ENCODE peak calls at places on chromosomes 6 and 20, in five cellular contexts. C, Y, I, R and S are unnamed samples.

GRCh38 chr6:149859368-149859767 is 4.8 kb downstream of the LRP11 start:
- DNase-seq in C (no peak), R (peak; percentile 88), Y (peak; percentile 56), I (no peak), S (no peak)

GRCh38 chr6:149108398-149109100 is 209.0 kb upstream of the TAB2 start:
- DNase-seq in I (no peak), R (no peak), C (no peak), Y (no peak), S (no peak)

GRCh38 chr6:89630488-89630887 is 8.1 kb downstream of the LYRM2 start:
- DNase-seq in R (no peak), C (no peak), I (no peak), Y (no peak), S (no peak)

GRCh38 chr6:143757346-143757832 is 79.6 kb downstream of the PHACTR2 start:
- DNase-seq in R (no peak), Y (no peak), I (no peak), C (no peak), S (no peak)

GRCh38 chr6:158408552-158409130 is 96.4 kb downstream of the TULP4 start:
- DNase-seq in C (peak; percentile 45), I (peak; percentile 70), R (peak; percentile 92), Y (no peak), S (no peak)

GRCh38 chr20:7650481-7650880 is 289.8 kb downstream of the HAO1 start:
- DNase-seq in Y (peak; percentile 4), C (no peak), R (peak; percentile 35), I (no peak), S (peak; percentile 27)

GRCh38 chr6:93419304-93420162 is at the start of gene EPHA7:
- DNase-seq in Y (peak; percentile 96), I (peak; percentile 97), R (peak; percentile 85), C (peak; percentile 94), S (peak; percentile 95)

GRCh38 chr6:46990031-46990644 is 52.0 kb downstream of the ADGRF1 start:
- DNase-seq in R (no peak), Y (no peak), I (no peak), C (no peak), S (no peak)

GRCh38 chr6:157669747-157670216 is 153.3 kb upstream of the SNX9 start:
- DNase-seq in R (peak; percentile 67), I (peak; percentile 42), C (peak; percentile 83), Y (peak; percentile 32), S (peak; percentile 59)

GRCh38 chr6:19320066-19320465 is 517.1 kb upstream of the ID4 start:
- DNase-seq in R (no peak), C (no peak), Y (peak; percentile 46), I (no peak), S (peak; percentile 58)

GRCh38 chr6:49915035-49915434 is 48.7 kb upstream of the CRISP1 start:
- DNase-seq in C (no peak), I (no peak), Y (no peak), R (no peak), S (no peak)

GRCh38 chr6:136923116-136923953 is 1.2 kb downstream of the SLC35D3 start:
- DNase-seq in R (no peak), I (no peak), C (peak; percentile 62), Y (no peak), S (no peak)

GRCh38 chr6:33384581-33385020 is 7.0 kb upstream of the KIFC1 start:
- DNase-seq in R (peak; percentile 35), Y (peak; percentile 58), C (peak; percentile 74), I (no peak), S (no peak)

GRCh38 chr6:114862064-114862463 is 519.2 kb upstream of the HS3ST5 start:
- DNase-seq in R (no peak), Y (no peak), I (no peak), C (no peak), S (no peak)

GRCh38 chr6:38233161-38233791 is 406.5 kb downstream of the BTBD9 start:
- DNase-seq in I (no peak), C (no peak), Y (peak; percentile 42), R (no peak), S (no peak)